ENCODE peak calls at places on chromosomes 5 and 9, in eight cellular contexts. T is tibial artery, I is RWPE1, W is OCI-LY7, R is cardiac fibroblast, M is Peyer's patch, J is HFF-Myc, N is natural killer cell. V is an unnamed sample.

GRCh38 chr9:22044583-22044982 is 35.5 kb upstream of the CDKN2B start:
- DNase-seq in T (no peak), I (peak), W (no peak), R (peak), M (no peak), J (no peak), N (no peak), V (no peak)

GRCh38 chr9:84357235-84357634 is 16.7 kb upstream of the SLC28A3 start:
- DNase-seq in T (no peak), I (no peak), W (no peak), R (peak), M (no peak), J (no peak), N (no peak), V (no peak)

GRCh38 chr5:95879661-95880060 is 57.1 kb upstream of the GLRX start:
- DNase-seq in T (no peak), I (no peak), W (no peak), R (no peak), M (no peak), J (no peak), N (no peak), V (no peak)

GRCh38 chr9:133714606-133715294 is 23.4 kb downstream of the SARDH start:
- DNase-seq in T (peak), I (no peak), W (no peak), R (peak), M (no peak), J (no peak), N (no peak), V (no peak)

GRCh38 chr9:78592866-78593265 is 295.9 kb downstream of the PSAT1 start:
- DNase-seq in T (no peak), I (no peak), W (no peak), R (no peak), M (no peak), J (no peak), N (no peak), V (no peak)

GRCh38 chr5:5650949-5651348 is 228.5 kb downstream of the ICE1 start:
- DNase-seq in T (no peak), I (no peak), W (no peak), R (no peak), M (no peak), J (no peak), N (no peak), V (no peak)

GRCh38 chr5:134289509-134290113 is 63.7 kb upstream of the PPP2CA start:
- DNase-seq in T (no peak), I (peak), W (peak), R (peak), M (no peak), J (peak), N (no peak), V (no peak)

GRCh38 chr5:68285857-68286611 is 70.5 kb downstream of the PIK3R1 start:
- DNase-seq in T (no peak), I (peak), W (peak), R (peak), M (no peak), J (no peak), N (no peak), V (no peak)

GRCh38 chr5:6774673-6775327 is 61.6 kb downstream of the TENT4A start:
- DNase-seq in T (no peak), I (no peak), W (no peak), R (no peak), M (no peak), J (no peak), N (peak), V (no peak)

GRCh38 chr5:149605998-149606721 is 24.9 kb downstream of the ARHGEF37 start:
- DNase-seq in T (no peak), I (peak), W (peak), R (peak), M (peak), J (peak), N (no peak), V (no peak)

GRCh38 chr9:83027153-83027867 is 35.6 kb downstream of the RASEF start:
- DNase-seq in T (no peak), I (peak), W (no peak), R (peak), M (no peak), J (peak), N (no peak), V (no peak)

GRCh38 chr9:133752739-133753446 is 14.7 kb upstream of the SARDH start:
- DNase-seq in T (no peak), I (no peak), W (no peak), R (no peak), M (no peak), J (no peak), N (no peak), V (no peak)

GRCh38 chr5:27403248-27403882 is 365.0 kb upstream of the CDH9 start:
- DNase-seq in T (no peak), I (peak), W (no peak), R (peak), M (no peak), J (no peak), N (no peak), V (no peak)

GRCh38 chr5:127686424-127686823 is 16.8 kb upstream of the CCDC192 start:
- DNase-seq in T (no peak), I (no peak), W (no peak), R (no peak), M (no peak), J (no peak), N (no peak), V (no peak)

GRCh38 chr5:167608708-167609272 is 682.7 kb upstream of the WWC1 start:
- DNase-seq in T (no peak), I (peak), W (no peak), R (no peak), M (no peak), J (no peak), N (no peak), V (no peak)

GRCh38 chr5:175797521-175798038 is 73.8 kb upstream of the CPLX2 start:
- DNase-seq in T (no peak), I (no peak), W (no peak), R (no peak), M (no peak), J (no peak), N (no peak), V (no peak)

GRCh38 chr5:143314664-143315063 is 88.8 kb downstream of the NR3C1 start:
- DNase-seq in T (no peak), I (peak), W (no peak), R (peak), M (no peak), J (no peak), N (no peak), V (no peak)

GRCh38 chr5:149824851-149825250 is 94.7 kb downstream of the PPARGC1B start:
- DNase-seq in T (no peak), I (no peak), W (no peak), R (no peak), M (no peak), J (no peak), N (no peak), V (no peak)

GRCh38 chr5:169029087-169029486 is 271.9 kb downstream of the SLIT3 start:
- DNase-seq in T (no peak), I (no peak), W (no peak), R (peak), M (no peak), J (no peak), N (no peak), V (no peak)

GRCh38 chr5:56838409-56839039 is 23.2 kb downstream of the MAP3K1 start:
- DNase-seq in T (no peak), I (peak), W (peak), R (peak), M (no peak), J (peak), N (no peak), V (no peak)

GRCh38 chr5:72394688-72395087 is 74.5 kb downstream of the PTCD2 start:
- DNase-seq in T (no peak), I (no peak), W (peak), R (peak), M (no peak), J (no peak), N (no peak), V (no peak)

GRCh38 chr9:33161011-33161588 is 6.0 kb downstream of the B4GALT1 start:
- DNase-seq in T (peak), I (peak), W (no peak), R (peak), M (no peak), J (peak), N (peak), V (peak)

GRCh38 chr9:116282598-116282997 is 129.0 kb downstream of the PAPPA start:
- DNase-seq in T (no peak), I (no peak), W (no peak), R (no peak), M (no peak), J (no peak), N (no peak), V (no peak)

GRCh38 chr5:172133359-172134029 is 54.5 kb downstream of the STK10 start:
- DNase-seq in T (peak), I (peak), W (no peak), R (peak), M (no peak), J (peak), N (peak), V (no peak)

GRCh38 chr5:148740966-148741742 is 85.3 kb upstream of the ADRB2 start:
- DNase-seq in T (no peak), I (peak), W (peak), R (peak), M (no peak), J (peak), N (no peak), V (no peak)

GRCh38 chr5:153350192-153350883 is 140.1 kb upstream of the GRIA1 start:
- DNase-seq in T (no peak), I (no peak), W (no peak), R (no peak), M (no peak), J (no peak), N (no peak), V (no peak)

GRCh38 chr5:178340637-178341036 is 108.0 kb upstream of the PHYKPL start:
- DNase-seq in T (peak), I (no peak), W (no peak), R (no peak), M (no peak), J (no peak), N (no peak), V (no peak)

GRCh38 chr5:139660105-139660915 is 12.2 kb downstream of the CXXC5 start:
- DNase-seq in T (peak), I (peak), W (peak), R (peak), M (peak), J (no peak), N (no peak), V (no peak)

GRCh38 chr9:106479679-106480078 is 383.3 kb upstream of the ZNF462 start:
- DNase-seq in T (no peak), I (peak), W (no peak), R (peak), M (no peak), J (peak), N (no peak), V (no peak)

GRCh38 chr5:83368317-83368716 is 103.2 kb upstream of the VCAN start:
- DNase-seq in T (no peak), I (peak), W (no peak), R (peak), M (no peak), J (peak), N (no peak), V (no peak)

GRCh38 chr9:122468735-122469134 is 9.0 kb downstream of the OR1J1 start:
- DNase-seq in T (no peak), I (no peak), W (no peak), R (peak), M (no peak), J (no peak), N (no peak), V (no peak)

GRCh38 chr5:154485850-154486426 is 7.9 kb upstream of the HAND1 start:
- DNase-seq in T (no peak), I (no peak), W (no peak), R (no peak), M (no peak), J (no peak), N (no peak), V (no peak)

GRCh38 chr5:126949475-126949874 is 80.9 kb downstream of the MARCHF3 start:
- DNase-seq in T (no peak), I (no peak), W (no peak), R (no peak), M (no peak), J (no peak), N (no peak), V (no peak)

GRCh38 chr5:168916266-168916665 is 337.1 kb upstream of the PANK3 start:
- DNase-seq in T (peak), I (no peak), W (no peak), R (peak), M (no peak), J (no peak), N (no peak), V (no peak)

GRCh38 chr9:692636-693459 is 148.6 kb upstream of the DMRT1 start:
- DNase-seq in T (no peak), I (no peak), W (peak), R (no peak), M (no peak), J (no peak), N (no peak), V (no peak)

GRCh38 chr9:2228132-2228531 is 213.0 kb downstream of the SMARCA2 start:
- DNase-seq in T (no peak), I (no peak), W (peak), R (peak), M (no peak), J (no peak), N (no peak), V (no peak)
- TF ChIP-seq CTCF in T (peak), I (no peak), W (peak), R (peak), M (peak), J (peak), N (peak), V (peak)

GRCh38 chr5:144395704-144396103 is 225.0 kb downstream of the KCTD16 start:
- DNase-seq in T (no peak), I (no peak), W (no peak), R (no peak), M (no peak), J (no peak), N (no peak), V (no peak)
- TF ChIP-seq CTCF in T (no peak), I (no peak), W (no peak), R (no peak), M (no peak), J (no peak), N (no peak), V (no peak)

GRCh38 chr9:70222354-70222753 is 36.4 kb upstream of the SMC5 start:
- DNase-seq in T (no peak), I (no peak), W (no peak), R (no peak), M (no peak), J (no peak), N (no peak), V (no peak)
- TF ChIP-seq CTCF in T (no peak), I (no peak), W (no peak), R (no peak), M (no peak), J (no peak), N (no peak), V (no peak)

GRCh38 chr5:132591140-132591539 is 34.4 kb downstream of the RAD50 start:
- DNase-seq in T (no peak), I (peak), W (no peak), R (peak), M (no peak), J (no peak), N (no peak), V (no peak)
- TF ChIP-seq CTCF in T (no peak), I (no peak), W (peak), R (no peak), M (no peak), J (no peak), N (no peak), V (peak)

GRCh38 chr9:95910770-95911340 is 35.4 kb downstream of the ERCC6L2 start:
- DNase-seq in T (no peak), I (no peak), W (no peak), R (no peak), M (no peak), J (no peak), N (no peak), V (no peak)
- TF ChIP-seq CTCF in T (no peak), I (no peak), W (no peak), R (no peak), M (no peak), J (no peak), N (no peak), V (no peak)

GRCh38 chr9:95182854-95183563 is 134.5 kb downstream of the FANCC start:
- DNase-seq in T (no peak), I (no peak), W (no peak), R (no peak), M (no peak), J (no peak), N (no peak), V (no peak)
- TF ChIP-seq CTCF in T (peak), I (no peak), W (no peak), R (peak), M (no peak), J (no peak), N (no peak), V (peak)

GRCh38 chr9:7174884-7175283 is 417.1 kb downstream of the KDM4C start:
- DNase-seq in T (no peak), I (no peak), W (no peak), R (no peak), M (no peak), J (no peak), N (no peak), V (no peak)

GRCh38 chr9:7177383-7177782 is 419.6 kb downstream of the KDM4C start:
- DNase-seq in T (no peak), I (no peak), W (no peak), R (no peak), M (no peak), J (no peak), N (no peak), V (no peak)

GRCh38 chr9:7180247-7180646 is 422.5 kb downstream of the KDM4C start:
- DNase-seq in T (no peak), I (no peak), W (no peak), R (peak), M (no peak), J (peak), N (no peak), V (no peak)

GRCh38 chr9:7176574-7176973 is 418.8 kb downstream of the KDM4C start:
- DNase-seq in T (no peak), I (no peak), W (no peak), R (no peak), M (no peak), J (peak), N (no peak), V (no peak)

GRCh38 chr9:7178729-7179128 is 421.0 kb downstream of the KDM4C start:
- DNase-seq in T (no peak), I (no peak), W (peak), R (no peak), M (no peak), J (no peak), N (no peak), V (no peak)
- TF ChIP-seq CTCF in T (no peak), I (no peak), W (no peak), R (no peak), M (no peak), J (no peak), N (no peak), V (no peak)

DNA sequence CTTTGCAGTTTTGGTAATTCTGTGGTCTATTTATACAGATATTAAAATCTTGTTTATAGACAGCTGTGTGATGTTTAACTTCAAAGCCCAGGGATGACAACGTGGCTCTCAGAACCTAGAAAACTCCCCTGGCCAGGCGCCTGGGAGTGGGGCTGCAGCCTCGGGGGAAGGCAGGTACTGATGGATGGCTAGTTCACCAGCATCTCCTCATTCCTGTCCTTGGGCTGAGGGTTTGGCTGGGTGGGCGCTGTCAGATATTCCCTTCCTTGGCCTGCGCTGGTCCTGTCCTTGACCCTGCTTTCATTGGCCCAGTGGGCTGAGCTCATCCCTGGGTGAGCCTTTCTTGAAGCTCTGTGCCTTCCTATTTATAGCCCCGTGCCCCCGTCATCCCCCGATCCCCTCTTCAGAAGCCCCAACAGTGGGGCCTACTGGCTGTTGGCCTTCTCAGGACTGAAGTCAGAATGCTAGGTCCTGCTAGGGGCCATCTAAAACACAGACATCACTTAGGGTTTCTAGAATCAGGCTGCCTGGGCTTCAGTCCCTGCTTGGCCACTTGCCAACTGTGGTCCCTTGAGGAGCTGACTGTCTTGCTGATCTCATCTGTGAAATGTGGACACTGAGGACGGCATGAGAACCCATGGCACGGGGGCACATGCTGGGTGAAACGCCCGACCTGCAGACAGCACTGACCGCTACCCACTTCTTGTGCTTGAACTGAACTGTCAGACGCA is 20.9 kb downstream of the SH3GLB2 start:
- DNase-seq in T (no peak), I (no peak), W (no peak), R (no peak), M (no peak), J (no peak), N (no peak), V (no peak)
- TF ChIP-seq CTCF in T (no peak), I (peak), W (peak), R (no peak), M (no peak), J (no peak), N (no peak), V (no peak)

GRCh38 chr9:129496187-129497063 is 124.5 kb downstream of the C9orf50 start:
- DNase-seq in T (peak), I (peak), W (peak), R (peak), M (peak), J (no peak), N (peak), V (peak)
- TF ChIP-seq CTCF in T (no peak), I (no peak), W (no peak), R (no peak), M (no peak), J (no peak), N (no peak), V (no peak)